ENCODE peak calls at places on chromosomes 13 and 19, in six cellular contexts. P is CD8-positive, alpha-beta T cell; I is mesothelial cell of epicardium; F is lower lobe of right lung; C is heart left ventricle; J is fibroblast of pulmonary artery. S is an unnamed sample.

GRCh38 chr19:17136026-17136425 is 60.4 kb downstream of the MYO9B start:
- DNase-seq in C (no peak), I (no peak), P (no peak), J (no peak), F (no peak), S (no peak)

GRCh38 chr13:32008518-32009175 is 22.9 kb upstream of the FRY start:
- DNase-seq in I (no peak), J (no peak), P (no peak), F (no peak), C (no peak), S (no peak)

GRCh38 chr19:37991841-37992248 is 84.8 kb downstream of the SIPA1L3 start:
- DNase-seq in J (no peak), F (peak), C (no peak), P (no peak), I (no peak), S (no peak)

GRCh38 chr19:56947206-56947605 is 106.7 kb upstream of the PEG3 start:
- DNase-seq in J (no peak), C (no peak), P (no peak), F (no peak), I (no peak), S (no peak)

GRCh38 chr13:59494560-59494970 is 669.2 kb downstream of the DIAPH3 start:
- DNase-seq in C (peak), I (no peak), F (no peak), J (peak), P (no peak), S (no peak)

GRCh38 chr19:17753976-17754375 is 2.7 kb downstream of the FCHO1 start:
- DNase-seq in C (no peak), P (no peak), F (no peak), I (no peak), J (no peak), S (no peak)

GRCh38 chr19:11293468-11294389 is 2.2 kb upstream of the TSPAN16 start:
- DNase-seq in C (peak), P (peak), J (peak), F (peak), I (peak), S (peak)

GRCh38 chr19:49807174-49807830 is 5.8 kb downstream of the FUZ start:
- DNase-seq in I (no peak), J (no peak), C (no peak), F (no peak), P (no peak), S (no peak)

GRCh38 chr13:79485014-79485441 is 4.1 kb downstream of the NDFIP2 start:
- DNase-seq in I (no peak), C (peak), P (no peak), J (peak), F (no peak), S (no peak)

GRCh38 chr19:31054430-31054829 is 294.8 kb downstream of the TSHZ3 start:
- DNase-seq in I (no peak), J (peak), F (no peak), C (peak), P (no peak), S (no peak)

GRCh38 chr13:28488376-28489005 is 6.4 kb downstream of the FLT1 start:
- DNase-seq in F (no peak), J (no peak), P (no peak), I (no peak), C (no peak), S (no peak)

GRCh38 chr19:35484637-35485036 is 5.6 kb downstream of the KRTDAP start:
- DNase-seq in C (no peak), P (no peak), J (no peak), F (no peak), I (no peak), S (no peak)

GRCh38 chr19:13797870-13798269 is 2.6 kb downstream of the ZSWIM4 start:
- DNase-seq in P (no peak), F (peak), J (peak), I (no peak), C (no peak), S (no peak)

GRCh38 chr13:30805132-30805537 is 69.8 kb downstream of the ALOX5AP start:
- DNase-seq in F (no peak), P (no peak), J (no peak), I (no peak), C (no peak), S (no peak)

GRCh38 chr13:87820221-87820620 is 149.1 kb downstream of the SLITRK5 start:
- DNase-seq in C (no peak), J (peak), F (no peak), P (no peak), I (no peak), S (no peak)

GRCh38 chr19:13024958-13025653 is 29.8 kb downstream of the NFIX start:
- DNase-seq in F (peak), P (no peak), I (no peak), C (no peak), J (no peak), S (no peak)

GRCh38 chr19:18659281-18660050 is 22.6 kb downstream of the KLHL26 start:
- DNase-seq in I (no peak), C (peak), P (no peak), J (peak), F (no peak), S (no peak)

GRCh38 chr19:51417107-51417806 is at the start of gene SIGLEC10:
- DNase-seq in I (no peak), F (peak), J (no peak), C (peak), P (no peak), S (peak)

GRCh38 chr13:109402976-109403375 is 383.4 kb downstream of the IRS2 start:
- DNase-seq in I (no peak), J (no peak), F (no peak), C (no peak), P (no peak), S (no peak)

GRCh38 chr19:4522291-4523002 is 4.2 kb upstream of the PLIN4 start:
- DNase-seq in C (no peak), F (no peak), P (peak), I (no peak), J (no peak), S (no peak)

GRCh38 chr13:29892149-29892548 is 41.7 kb upstream of the UBL3 start:
- DNase-seq in P (no peak), F (no peak), I (no peak), J (no peak), C (no peak), S (no peak)

GRCh38 chr13:112346173-112346898 is 29.8 kb upstream of the SPACA7 start:
- DNase-seq in J (no peak), C (no peak), P (no peak), I (no peak), F (no peak), S (no peak)

GRCh38 chr13:78603240-78603947 is at the start of gene POU4F1:
- DNase-seq in I (no peak), F (peak), C (no peak), J (peak), P (peak), S (no peak)

GRCh38 chr19:16902545-16902944 is 13.7 kb downstream of the F2RL3 start:
- DNase-seq in J (no peak), I (no peak), P (no peak), C (no peak), F (no peak), S (no peak)

GRCh38 chr13:45055902-45056648 is 64.2 kb upstream of the GTF2F2 start:
- DNase-seq in J (peak), P (no peak), C (no peak), F (no peak), I (no peak), S (no peak)

GRCh38 chr19:15464394-15465385 is at the start of gene RASAL3:
- DNase-seq in I (no peak), P (peak), J (peak), C (no peak), F (peak), S (no peak)

GRCh38 chr19:2327773-2328400 is 499 bp downstream of the LSM7 start:
- DNase-seq in F (no peak), J (peak), P (peak), I (no peak), C (no peak), S (peak)

GRCh38 chr13:113820813-113821651 is 42.8 kb downstream of the GAS6 start:
- DNase-seq in C (peak), P (no peak), F (no peak), I (no peak), J (peak), S (no peak)

GRCh38 chr13:41132512-41133152 is at the start of gene KBTBD6:
- DNase-seq in F (peak), J (peak), C (peak), P (peak), I (peak), S (peak)

GRCh38 chr13:19587635-19588300 is 26.4 kb upstream of the TPTE2 start:
- DNase-seq in J (peak), P (no peak), F (no peak), C (no peak), I (no peak), S (no peak)

GRCh38 chr19:28468701-28469459 is 744.1 kb downstream of the UQCRFS1 start:
- DNase-seq in F (peak), J (peak), C (no peak), I (no peak), P (peak), S (no peak)

GRCh38 chr13:36796052-36796451 is 23.0 kb upstream of the RFXAP start:
- DNase-seq in P (no peak), I (no peak), J (no peak), F (no peak), C (no peak), S (no peak)

GRCh38 chr19:40867701-40868100 is 14.3 kb downstream of the CYP2A7 start:
- DNase-seq in I (no peak), F (no peak), C (no peak), P (no peak), J (no peak), S (no peak)

GRCh38 chr19:13847033-13847899 is 29.7 kb upstream of the NANOS3 start:
- DNase-seq in C (peak), P (peak), J (peak), F (peak), I (peak), S (peak)

GRCh38 chr13:64078480-64078936 is 2662.9 kb upstream of the PCDH20 start:
- DNase-seq in I (no peak), C (no peak), F (no peak), P (no peak), J (no peak), S (no peak)

GRCh38 chr13:39038569-39038898 is 278 bp downstream of the NHLRC3 start:
- DNase-seq in F (no peak), P (peak), I (no peak), J (no peak), C (peak), S (no peak)

GRCh38 chr13:109724603-109725002 is 61.8 kb downstream of the IRS2 start:
- DNase-seq in I (no peak), P (no peak), C (no peak), F (no peak), J (no peak), S (no peak)

GRCh38 chr13:91228083-91228482 is 119.4 kb upstream of the MIR17HG start:
- DNase-seq in I (no peak), F (no peak), P (no peak), J (no peak), C (no peak), S (no peak)

GRCh38 chr13:51959773-51960172 is 51.5 kb downstream of the ATP7B start:
- DNase-seq in I (no peak), C (no peak), F (no peak), J (no peak), P (no peak), S (no peak)
- TF ChIP-seq CTCF in I (no peak), C (no peak), F (no peak), J (no peak), P (no peak), S (no peak)

DNA sequence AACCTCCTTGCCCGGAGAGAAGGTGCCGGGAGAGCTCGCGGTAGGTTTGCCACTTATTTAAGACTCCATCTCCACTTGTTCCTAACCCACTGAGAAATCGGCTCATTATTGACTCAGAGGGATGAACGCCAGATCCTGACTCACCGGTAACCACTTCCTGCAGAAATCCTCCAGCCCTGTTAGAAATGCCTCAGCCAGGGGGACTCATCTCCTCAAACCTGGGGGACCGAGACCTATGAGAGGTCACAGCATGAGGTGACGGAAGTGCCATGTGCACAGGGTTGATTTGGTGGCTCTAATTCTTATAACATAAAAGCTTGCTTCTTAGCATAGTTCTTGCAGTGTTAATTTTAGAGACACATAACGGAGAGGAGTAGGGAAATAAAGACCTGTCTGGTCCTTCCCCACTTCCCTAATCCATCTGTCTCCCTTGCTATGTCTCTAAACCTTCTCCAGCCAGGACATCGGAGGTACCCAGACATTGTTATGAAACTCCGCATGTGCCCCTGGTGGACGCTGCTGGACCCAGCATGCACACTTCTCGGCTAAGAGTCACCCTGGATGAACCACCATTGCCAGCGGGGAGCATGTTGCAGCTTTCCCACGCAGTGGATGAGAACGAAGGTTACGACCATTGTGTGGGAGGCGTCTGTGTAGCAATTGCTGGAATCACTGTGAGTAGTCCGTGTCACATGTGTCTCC is 158.9 kb downstream of the EFNB2 start:
- DNase-seq in P (no peak), J (peak), C (no peak), F (peak), I (no peak), S (no peak)
- TF ChIP-seq CTCF in P (no peak), J (peak), C (no peak), F (no peak), I (no peak), S (no peak)

GRCh38 chr19:42762782-42763181 is 2.7 kb downstream of the PSG8 start:
- DNase-seq in I (no peak), F (no peak), P (no peak), J (no peak), C (no peak), S (no peak)

DNA sequence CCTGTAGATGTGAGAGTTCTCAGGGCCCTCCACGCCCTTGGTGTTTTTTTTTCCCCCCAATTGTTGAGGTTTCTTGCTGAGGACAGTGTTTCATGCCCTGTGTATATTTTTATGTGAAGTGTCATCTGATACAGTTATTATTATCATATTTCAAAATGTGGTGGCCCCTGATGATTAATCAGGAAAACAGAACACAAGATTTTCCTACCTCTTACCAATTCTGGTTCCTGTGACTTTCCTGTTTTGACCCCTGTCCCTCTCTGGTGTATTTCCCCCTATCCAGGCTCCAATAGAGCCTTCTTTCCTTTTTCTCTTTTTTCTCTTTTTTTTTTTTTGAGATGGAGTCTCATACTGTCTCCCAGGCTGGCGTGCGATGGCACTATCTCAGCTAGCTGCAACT is 642 bp downstream of the PSG8 start:
- DNase-seq in P (no peak), I (no peak), F (no peak), J (no peak), C (no peak), S (no peak)
- TF ChIP-seq CTCF in P (no peak), I (no peak), F (no peak), J (no peak), C (no peak), S (no peak)

GRCh38 chr13:101942535-101943157 is 459.2 kb downstream of the FGF14 start:
- DNase-seq in C (no peak), F (no peak), J (no peak), P (no peak), I (no peak), S (no peak)
- TF ChIP-seq CTCF in C (peak), F (no peak), J (no peak), P (no peak), I (no peak), S (no peak)

GRCh38 chr13:51045450-51045849 is 65.6 kb downstream of the C13orf42 start:
- DNase-seq in F (no peak), J (no peak), P (no peak), C (no peak), I (no peak), S (no peak)

GRCh38 chr13:51048166-51048461 is 63.0 kb downstream of the C13orf42 start:
- DNase-seq in I (no peak), F (no peak), C (no peak), P (no peak), J (no peak), S (no peak)

GRCh38 chr13:51050021-51050886 is 60.8 kb downstream of the C13orf42 start:
- DNase-seq in F (no peak), P (no peak), J (no peak), C (no peak), I (no peak), S (no peak)

GRCh38 chr13:51044023-51044665 is 66.9 kb downstream of the C13orf42 start:
- DNase-seq in F (no peak), C (no peak), J (no peak), P (no peak), I (no peak), S (no peak)

DNA sequence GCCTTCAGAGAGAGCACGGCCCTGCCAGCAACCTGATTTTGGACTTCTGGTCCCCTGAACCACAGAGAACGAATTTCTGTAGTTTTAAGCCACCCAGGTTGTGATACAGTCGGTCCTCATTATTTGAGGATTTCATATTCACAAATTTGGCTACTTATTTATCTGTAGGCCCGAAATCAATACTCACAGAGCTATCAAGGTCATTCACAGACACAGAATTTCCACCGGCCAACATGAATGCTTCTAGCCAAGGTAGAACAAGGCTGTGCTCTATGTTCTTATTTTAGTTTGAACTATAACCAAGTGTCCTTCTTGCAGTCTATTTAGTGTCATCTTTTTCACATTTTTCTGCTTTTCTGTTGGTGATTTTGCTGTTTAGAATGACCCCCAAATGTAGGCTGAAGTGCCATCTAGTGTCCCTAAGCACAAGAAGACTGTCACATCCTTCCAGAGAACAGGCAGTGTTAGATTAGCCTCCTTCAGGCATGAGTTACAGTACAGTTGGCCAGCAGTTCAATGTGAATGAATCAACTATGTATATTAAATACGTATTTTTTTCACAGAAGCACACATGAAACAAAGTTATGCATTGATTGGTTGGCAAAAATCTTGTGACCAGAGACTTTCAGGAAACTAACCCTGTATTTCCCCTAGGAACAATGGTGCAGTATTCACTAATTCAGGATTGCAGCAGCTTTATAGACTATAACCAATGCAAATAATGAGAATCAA is 63.5 kb downstream of the C13orf42 start:
- DNase-seq in P (no peak), C (no peak), I (no peak), J (no peak), F (no peak), S (no peak)
- TF ChIP-seq CTCF in P (no peak), C (no peak), I (no peak), J (no peak), F (no peak), S (no peak)

S was measured in CD14-positive monocyte.